ENCODE peak calls at places on chromosomes 13 and 19, in eight cellular contexts. One of them, this sample, is unnamed.

GRCh38 chr19:30391554-30392551 is 19.7 kb downstream of the ZNF536 start:
- DNase-seq in esophagus squamous epithelium: no peak
- DNase-seq in astrocyte of the spinal cord: peak
- DNase-seq in iPS DF 6.9: no peak
- DNase-seq in PC-9: no peak
- DNase-seq in body of pancreas: no peak
- DNase-seq in neuronal stem cell: no peak
- DNase-seq in mammary epithelial cell: no peak
- DNase-seq in this sample: peak

GRCh38 chr19:39617745-39618144 is 15.4 kb downstream of the LGALS13 start:
- DNase-seq in mammary epithelial cell: no peak
- DNase-seq in iPS DF 6.9: no peak
- DNase-seq in body of pancreas: no peak
- DNase-seq in astrocyte of the spinal cord: no peak
- DNase-seq in PC-9: no peak
- DNase-seq in neuronal stem cell: no peak
- DNase-seq in esophagus squamous epithelium: no peak
- DNase-seq in this sample: no peak

GRCh38 chr19:29467824-29468401 is 57.9 kb upstream of the VSTM2B start:
- DNase-seq in neuronal stem cell: peak
- DNase-seq in mammary epithelial cell: peak
- DNase-seq in body of pancreas: no peak
- DNase-seq in astrocyte of the spinal cord: no peak
- DNase-seq in esophagus squamous epithelium: no peak
- DNase-seq in PC-9: peak
- DNase-seq in iPS DF 6.9: no peak
- DNase-seq in this sample: no peak

GRCh38 chr19:4580021-4580901 is 20.8 kb upstream of the SEMA6B start:
- DNase-seq in mammary epithelial cell: no peak
- DNase-seq in esophagus squamous epithelium: no peak
- DNase-seq in body of pancreas: no peak
- DNase-seq in iPS DF 6.9: no peak
- DNase-seq in astrocyte of the spinal cord: no peak
- DNase-seq in PC-9: no peak
- DNase-seq in neuronal stem cell: no peak
- DNase-seq in this sample: peak

GRCh38 chr13:24923305-24923640 is 159.3 kb downstream of the RNF17 start:
- DNase-seq in iPS DF 6.9: no peak
- DNase-seq in astrocyte of the spinal cord: peak
- DNase-seq in neuronal stem cell: no peak
- DNase-seq in mammary epithelial cell: no peak
- DNase-seq in body of pancreas: no peak
- DNase-seq in esophagus squamous epithelium: no peak
- DNase-seq in PC-9: no peak
- DNase-seq in this sample: no peak

GRCh38 chr13:51044023-51044665 is 66.9 kb downstream of the C13orf42 start:
- DNase-seq in PC-9: no peak
- DNase-seq in iPS DF 6.9: no peak
- DNase-seq in mammary epithelial cell: no peak
- DNase-seq in neuronal stem cell: no peak
- DNase-seq in astrocyte of the spinal cord: no peak
- DNase-seq in body of pancreas: no peak
- DNase-seq in esophagus squamous epithelium: no peak
- DNase-seq in this sample: no peak

GRCh38 chr19:45066921-45067661 is 9.2 kb downstream of the ZNF296 start:
- DNase-seq in body of pancreas: no peak
- DNase-seq in neuronal stem cell: no peak
- DNase-seq in mammary epithelial cell: no peak
- DNase-seq in esophagus squamous epithelium: no peak
- DNase-seq in iPS DF 6.9: no peak
- DNase-seq in PC-9: no peak
- DNase-seq in astrocyte of the spinal cord: no peak
- DNase-seq in this sample: no peak

GRCh38 chr13:87331178-87331577 is 340.0 kb upstream of the SLITRK5 start:
- DNase-seq in PC-9: peak
- DNase-seq in mammary epithelial cell: peak
- DNase-seq in iPS DF 6.9: no peak
- DNase-seq in body of pancreas: no peak
- DNase-seq in esophagus squamous epithelium: no peak
- DNase-seq in neuronal stem cell: no peak
- DNase-seq in astrocyte of the spinal cord: peak
- DNase-seq in this sample: no peak

GRCh38 chr13:28716511-28716910 is 2.3 kb downstream of the SLC46A3 start:
- DNase-seq in iPS DF 6.9: no peak
- DNase-seq in mammary epithelial cell: peak
- DNase-seq in neuronal stem cell: no peak
- DNase-seq in esophagus squamous epithelium: no peak
- DNase-seq in PC-9: peak
- DNase-seq in body of pancreas: peak
- DNase-seq in astrocyte of the spinal cord: peak
- DNase-seq in this sample: no peak

GRCh38 chr13:34437873-34438272 is 504.2 kb upstream of the NBEA start:
- DNase-seq in esophagus squamous epithelium: no peak
- DNase-seq in mammary epithelial cell: no peak
- DNase-seq in PC-9: no peak
- DNase-seq in body of pancreas: no peak
- DNase-seq in astrocyte of the spinal cord: no peak
- DNase-seq in iPS DF 6.9: no peak
- DNase-seq in neuronal stem cell: no peak
- DNase-seq in this sample: no peak

GRCh38 chr13:57612568-57612967 is 19.0 kb upstream of the PCDH17 start:
- DNase-seq in neuronal stem cell: no peak
- DNase-seq in astrocyte of the spinal cord: no peak
- DNase-seq in esophagus squamous epithelium: no peak
- DNase-seq in PC-9: no peak
- DNase-seq in body of pancreas: no peak
- DNase-seq in mammary epithelial cell: no peak
- DNase-seq in iPS DF 6.9: no peak
- DNase-seq in this sample: no peak

GRCh38 chr19:4139614-4140236 is 13.7 kb upstream of the CREB3L3 start:
- DNase-seq in neuronal stem cell: peak
- DNase-seq in astrocyte of the spinal cord: peak
- DNase-seq in PC-9: peak
- DNase-seq in body of pancreas: peak
- DNase-seq in iPS DF 6.9: peak
- DNase-seq in mammary epithelial cell: peak
- DNase-seq in esophagus squamous epithelium: no peak
- DNase-seq in this sample: peak

GRCh38 chr13:33611016-33611805 is 206.7 kb upstream of the RFC3 start:
- DNase-seq in PC-9: no peak
- DNase-seq in neuronal stem cell: peak
- DNase-seq in mammary epithelial cell: no peak
- DNase-seq in esophagus squamous epithelium: no peak
- DNase-seq in body of pancreas: peak
- DNase-seq in astrocyte of the spinal cord: peak
- DNase-seq in iPS DF 6.9: no peak
- DNase-seq in this sample: no peak

DNA sequence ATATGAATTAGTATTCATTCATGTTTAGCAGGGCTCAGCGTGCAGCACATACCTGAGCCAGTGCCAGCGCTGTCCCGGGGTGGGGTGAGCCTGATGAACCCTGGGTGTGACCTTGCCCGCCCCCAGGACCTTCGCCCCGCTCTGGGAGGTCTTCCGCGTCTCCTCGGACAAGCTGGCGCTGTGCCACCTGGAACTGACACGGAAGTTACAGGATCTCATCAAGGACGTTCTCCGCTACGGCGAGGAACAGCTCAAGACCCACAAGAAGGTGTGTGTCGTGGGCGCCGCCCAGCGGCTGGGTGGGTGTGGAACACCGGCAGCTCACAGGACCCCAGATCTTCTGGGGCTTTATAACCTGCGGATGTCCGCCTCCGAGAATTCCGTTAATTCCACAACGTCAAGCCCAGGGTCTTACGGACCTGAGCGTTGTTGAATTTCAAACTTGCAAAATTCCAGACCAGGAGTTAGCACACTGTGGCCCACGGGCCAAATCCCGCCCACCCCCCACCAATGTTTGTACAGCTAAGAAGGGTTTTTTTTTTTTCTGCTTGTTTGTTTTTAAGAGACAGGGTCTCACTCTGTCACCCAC is 15.4 kb downstream of the FCHO1 start:
- DNase-seq in esophagus squamous epithelium: no peak
- DNase-seq in body of pancreas: peak
- DNase-seq in iPS DF 6.9: peak
- DNase-seq in neuronal stem cell: peak
- DNase-seq in mammary epithelial cell: peak
- DNase-seq in astrocyte of the spinal cord: peak
- DNase-seq in PC-9: peak
- DNase-seq in this sample: peak
- H3K4me3 ChIP-seq in esophagus squamous epithelium: no peak
- H3K4me3 ChIP-seq in body of pancreas: no peak
- H3K4me3 ChIP-seq in iPS DF 6.9: no peak
- H3K4me3 ChIP-seq in neuronal stem cell: no peak
- H3K4me3 ChIP-seq in mammary epithelial cell: peak
- H3K4me3 ChIP-seq in astrocyte of the spinal cord: no peak
- H3K4me3 ChIP-seq in PC-9: peak
- H3K4me3 ChIP-seq in this sample: no peak

GRCh38 chr19:15246198-15246481 is 13.9 kb upstream of the EPHX3 start:
- DNase-seq in iPS DF 6.9: no peak
- DNase-seq in mammary epithelial cell: no peak
- DNase-seq in body of pancreas: no peak
- DNase-seq in esophagus squamous epithelium: no peak
- DNase-seq in astrocyte of the spinal cord: no peak
- DNase-seq in neuronal stem cell: no peak
- DNase-seq in PC-9: no peak
- DNase-seq in this sample: no peak

GRCh38 chr19:15245370-15246197 is 13.3 kb upstream of the EPHX3 start:
- DNase-seq in body of pancreas: no peak
- DNase-seq in neuronal stem cell: no peak
- DNase-seq in astrocyte of the spinal cord: no peak
- DNase-seq in PC-9: no peak
- DNase-seq in iPS DF 6.9: no peak
- DNase-seq in mammary epithelial cell: no peak
- DNase-seq in esophagus squamous epithelium: no peak
- DNase-seq in this sample: no peak

GRCh38 chr19:15248648-15249559 is 16.7 kb upstream of the EPHX3 start:
- DNase-seq in PC-9: peak
- DNase-seq in body of pancreas: peak
- DNase-seq in astrocyte of the spinal cord: peak
- DNase-seq in iPS DF 6.9: no peak
- DNase-seq in mammary epithelial cell: peak
- DNase-seq in neuronal stem cell: no peak
- DNase-seq in esophagus squamous epithelium: no peak
- DNase-seq in this sample: no peak

GRCh38 chr19:15248106-15248505 is 15.9 kb upstream of the EPHX3 start:
- DNase-seq in PC-9: no peak
- DNase-seq in iPS DF 6.9: no peak
- DNase-seq in astrocyte of the spinal cord: peak
- DNase-seq in mammary epithelial cell: no peak
- DNase-seq in esophagus squamous epithelium: no peak
- DNase-seq in body of pancreas: no peak
- DNase-seq in neuronal stem cell: no peak
- DNase-seq in this sample: no peak

GRCh38 chr19:15247107-15248014 is 15.1 kb upstream of the EPHX3 start:
- DNase-seq in esophagus squamous epithelium: no peak
- DNase-seq in body of pancreas: no peak
- DNase-seq in astrocyte of the spinal cord: no peak
- DNase-seq in iPS DF 6.9: no peak
- DNase-seq in neuronal stem cell: no peak
- DNase-seq in mammary epithelial cell: no peak
- DNase-seq in PC-9: no peak
- DNase-seq in this sample: no peak
- H3K4me3 ChIP-seq in esophagus squamous epithelium: no peak
- H3K4me3 ChIP-seq in body of pancreas: no peak
- H3K4me3 ChIP-seq in astrocyte of the spinal cord: no peak
- H3K4me3 ChIP-seq in iPS DF 6.9: no peak
- H3K4me3 ChIP-seq in neuronal stem cell: no peak
- H3K4me3 ChIP-seq in mammary epithelial cell: no peak
- H3K4me3 ChIP-seq in PC-9: no peak
- H3K4me3 ChIP-seq in this sample: no peak

GRCh38 chr19:18007939-18008673 is at the start of gene ARRDC2:
- DNase-seq in body of pancreas: peak
- DNase-seq in astrocyte of the spinal cord: peak
- DNase-seq in esophagus squamous epithelium: peak
- DNase-seq in PC-9: peak
- DNase-seq in mammary epithelial cell: peak
- DNase-seq in neuronal stem cell: peak
- DNase-seq in iPS DF 6.9: peak
- DNase-seq in this sample: peak
- H3K4me3 ChIP-seq in body of pancreas: no peak
- H3K4me3 ChIP-seq in astrocyte of the spinal cord: peak
- H3K4me3 ChIP-seq in esophagus squamous epithelium: peak
- H3K4me3 ChIP-seq in PC-9: peak
- H3K4me3 ChIP-seq in mammary epithelial cell: peak
- H3K4me3 ChIP-seq in neuronal stem cell: peak
- H3K4me3 ChIP-seq in iPS DF 6.9: peak
- H3K4me3 ChIP-seq in this sample: peak

GRCh38 chr19:656751-657559 is 6.1 kb downstream of the RNF126 start:
- DNase-seq in PC-9: no peak
- DNase-seq in body of pancreas: no peak
- DNase-seq in astrocyte of the spinal cord: no peak
- DNase-seq in neuronal stem cell: no peak
- DNase-seq in mammary epithelial cell: no peak
- DNase-seq in esophagus squamous epithelium: no peak
- DNase-seq in iPS DF 6.9: no peak
- DNase-seq in this sample: no peak

GRCh38 chr19:658916-659839 is 3.8 kb downstream of the RNF126 start:
- DNase-seq in PC-9: no peak
- DNase-seq in neuronal stem cell: no peak
- DNase-seq in astrocyte of the spinal cord: no peak
- DNase-seq in body of pancreas: no peak
- DNase-seq in iPS DF 6.9: no peak
- DNase-seq in esophagus squamous epithelium: no peak
- DNase-seq in mammary epithelial cell: peak
- DNase-seq in this sample: no peak

GRCh38 chr19:655691-656090 is 7.3 kb downstream of the RNF126 start:
- DNase-seq in body of pancreas: no peak
- DNase-seq in iPS DF 6.9: no peak
- DNase-seq in mammary epithelial cell: no peak
- DNase-seq in neuronal stem cell: no peak
- DNase-seq in PC-9: no peak
- DNase-seq in astrocyte of the spinal cord: no peak
- DNase-seq in esophagus squamous epithelium: no peak
- DNase-seq in this sample: no peak

GRCh38 chr19:657611-658010 is 5.4 kb downstream of the RNF126 start:
- DNase-seq in esophagus squamous epithelium: no peak
- DNase-seq in neuronal stem cell: no peak
- DNase-seq in mammary epithelial cell: no peak
- DNase-seq in iPS DF 6.9: no peak
- DNase-seq in body of pancreas: no peak
- DNase-seq in astrocyte of the spinal cord: no peak
- DNase-seq in PC-9: no peak
- DNase-seq in this sample: no peak

DNA sequence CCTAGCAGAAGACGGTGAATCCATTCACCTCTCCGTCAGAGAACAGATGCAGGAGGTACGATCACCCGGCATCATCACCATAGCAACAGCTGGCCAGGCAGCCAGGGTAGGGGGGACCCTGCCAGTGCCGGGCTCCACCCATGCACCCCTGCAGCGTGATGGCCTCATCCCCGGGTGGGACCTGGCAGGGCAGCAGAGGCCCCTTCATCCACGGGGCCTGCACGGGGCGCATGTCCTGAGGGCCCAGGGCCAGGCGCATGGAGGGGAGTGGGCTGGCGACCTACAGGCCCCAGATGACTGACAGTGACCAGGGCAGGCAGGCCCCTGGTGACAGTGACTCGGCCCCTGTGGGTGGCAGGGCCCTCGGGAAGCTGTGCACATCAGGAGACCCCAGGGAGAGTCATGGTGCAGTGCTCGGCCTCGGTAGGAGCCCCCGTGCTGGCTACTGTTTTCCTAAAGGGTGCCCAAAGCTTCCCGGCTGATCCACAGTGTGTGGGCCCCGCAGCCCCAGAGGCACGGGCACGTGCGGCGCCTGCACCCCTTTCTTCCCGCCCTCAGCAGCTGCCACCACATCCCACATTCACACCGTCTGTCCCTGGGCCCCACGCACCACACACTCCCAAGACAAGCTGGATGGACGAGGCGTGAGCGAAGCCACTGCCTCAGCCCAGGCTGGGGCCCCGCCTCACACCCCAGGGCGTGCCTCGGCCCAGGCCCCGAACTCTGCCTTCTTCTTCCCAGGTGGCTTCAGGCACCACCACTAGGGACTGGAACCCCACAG is 4.8 kb downstream of the RNF126 start:
- DNase-seq in esophagus squamous epithelium: no peak
- DNase-seq in body of pancreas: no peak
- DNase-seq in iPS DF 6.9: no peak
- DNase-seq in PC-9: no peak
- DNase-seq in mammary epithelial cell: no peak
- DNase-seq in neuronal stem cell: no peak
- DNase-seq in astrocyte of the spinal cord: no peak
- DNase-seq in this sample: no peak
- H3K4me3 ChIP-seq in esophagus squamous epithelium: peak
- H3K4me3 ChIP-seq in body of pancreas: no peak
- H3K4me3 ChIP-seq in iPS DF 6.9: no peak
- H3K4me3 ChIP-seq in PC-9: no peak
- H3K4me3 ChIP-seq in mammary epithelial cell: peak
- H3K4me3 ChIP-seq in neuronal stem cell: no peak
- H3K4me3 ChIP-seq in astrocyte of the spinal cord: no peak
- H3K4me3 ChIP-seq in this sample: no peak

This sample was measured in H1.